ENCODE peak calls at places on chromosomes 13 and 19, in nine cellular contexts. D is ovary; M is T-helper 17 cell; F is NCI-H2171 treated with DMSO at 0.1 percent for 48 hours; A is CD8-positive, alpha-beta T cell; J is right lobe of liver; X is A549; Y is effector memory CD8-positive, alpha-beta T cell; V is ACHN. C is an unnamed sample.

GRCh38 chr19:49441210-49441959 is at the start of gene SLC17A7:
- DNase-seq in A (peak), D (no peak), Y (no peak), J (no peak), M (peak), V (peak), F (peak), X (peak), C (peak)

GRCh38 chr19:54287456-54287855 is 6.5 kb upstream of the LILRB2 start:
- DNase-seq in Y (no peak), X (no peak), V (no peak), M (no peak), J (no peak), F (no peak), A (no peak), D (no peak), C (no peak)

GRCh38 chr19:4970558-4971423 is 1.9 kb downstream of the KDM4B start:
- DNase-seq in A (no peak), V (no peak), M (no peak), Y (no peak), F (peak), D (no peak), X (no peak), J (peak), C (peak)

GRCh38 chr13:51590966-51591627 is 6.8 kb downstream of the WDFY2 start:
- DNase-seq in M (no peak), Y (no peak), A (no peak), J (no peak), X (peak), F (peak), D (peak), V (peak), C (peak)

GRCh38 chr13:50951366-50951765 is 41.8 kb downstream of the RNASEH2B start:
- DNase-seq in V (no peak), A (no peak), J (no peak), D (no peak), F (no peak), M (no peak), X (no peak), Y (no peak), C (no peak)

GRCh38 chr13:95243207-95243606 is 58.0 kb downstream of the ABCC4 start:
- DNase-seq in F (no peak), M (no peak), D (no peak), J (no peak), V (no peak), X (no peak), A (no peak), Y (no peak), C (no peak)

GRCh38 chr13:111542530-111543341 is 222.3 kb downstream of the TEX29 start:
- DNase-seq in Y (no peak), M (no peak), V (no peak), X (no peak), F (no peak), D (no peak), J (peak), A (no peak), C (no peak)

GRCh38 chr13:30394798-30395191 is 27.5 kb upstream of the UBE2L5 start:
- DNase-seq in Y (no peak), D (no peak), F (no peak), A (no peak), J (no peak), M (no peak), X (no peak), V (peak), C (no peak)

GRCh38 chr13:77038907-77039470 is 12.0 kb upstream of the FBXL3 start:
- DNase-seq in F (no peak), J (no peak), M (no peak), D (no peak), V (no peak), A (no peak), Y (no peak), X (no peak), C (no peak)

GRCh38 chr19:15331419-15332310 is 674 bp downstream of the BRD4 start:
- DNase-seq in D (peak), Y (peak), J (peak), F (peak), A (peak), X (peak), V (peak), M (peak), C (peak)

GRCh38 chr19:47069795-47070194 is 21.4 kb upstream of the TMEM160 start:
- DNase-seq in Y (no peak), F (no peak), X (no peak), V (no peak), J (no peak), M (no peak), A (no peak), D (no peak), C (no peak)